ENCODE peak calls at places on chromosomes 6 and 20, in nine cellular contexts. Q is body of pancreas, Y is K562, T is IMR-90, S is transverse colon, W is tibial nerve, I is HCT116, N is ovary, O is heart left ventricle. F is an unnamed sample. For H3K9me3 and H3K36me3, the result is how much of the 10 kb centered on the place peaks cover.

GRCh38 chr20:64129146-64129782 is 21.9 kb upstream of the NPBWR2 start:
- DNase-seq in Q (no peak), Y (no peak), T (no peak), S (no peak), W (no peak), I (no peak), N (no peak), O (no peak), F (peak)

GRCh38 chr20:20547221-20547875 is 165.1 kb downstream of the RALGAPA2 start:
- DNase-seq in Q (no peak), Y (no peak), T (peak), S (no peak), W (no peak), I (no peak), N (no peak), O (no peak), F (no peak)

GRCh38 chr6:110113989-110114388 is 65.5 kb downstream of the WASF1 start:
- DNase-seq in Q (no peak), Y (no peak), T (no peak), S (no peak), W (no peak), I (no peak), N (no peak), O (no peak), F (no peak)

GRCh38 chr20:25580711-25581110 is 4.6 kb downstream of the NINL start:
- DNase-seq in Q (no peak), Y (no peak), T (peak), S (no peak), W (no peak), I (no peak), N (no peak), O (no peak), F (peak)

GRCh38 chr6:137819740-137820139 is 47.3 kb upstream of the TNFAIP3 start:
- DNase-seq in Q (no peak), Y (no peak), T (no peak), S (no peak), W (no peak), I (no peak), N (no peak), O (no peak), F (no peak)

GRCh38 chr6:77089776-77090175 is 373.5 kb downstream of the HTR1B start:
- DNase-seq in Q (no peak), Y (no peak), T (peak), S (no peak), W (no peak), I (no peak), N (no peak), O (no peak), F (no peak)

GRCh38 chr6:90611996-90612690 is 25.3 kb upstream of the MAP3K7 start:
- DNase-seq in Q (no peak), Y (no peak), T (no peak), S (no peak), W (no peak), I (no peak), N (peak), O (no peak), F (no peak)

GRCh38 chr6:2940851-2941250 is 30.5 kb downstream of the SERPINB6 start:
- DNase-seq in Q (no peak), Y (no peak), T (no peak), S (no peak), W (no peak), I (no peak), N (no peak), O (no peak), F (no peak)

GRCh38 chr20:4472906-4473305 is 248.8 kb upstream of the PRND start:
- DNase-seq in Q (no peak), Y (no peak), T (no peak), S (no peak), W (no peak), I (no peak), N (no peak), O (no peak), F (no peak)

GRCh38 chr20:34473262-34473883 is 42.8 kb upstream of the DYNLRB1 start:
- DNase-seq in Q (no peak), Y (peak), T (peak), S (peak), W (no peak), I (peak), N (peak), O (peak), F (no peak)

GRCh38 chr6:53625315-53625714 is 40.2 kb downstream of the KLHL31 start:
- DNase-seq in Q (no peak), Y (no peak), T (no peak), S (no peak), W (no peak), I (no peak), N (no peak), O (no peak), F (no peak)

GRCh38 chr20:11195169-11195568 is 521.4 kb upstream of the JAG1 start:
- DNase-seq in Q (no peak), Y (no peak), T (no peak), S (peak), W (no peak), I (no peak), N (no peak), O (peak), F (no peak)

GRCh38 chr6:36906539-36906938 is 20.8 kb downstream of the C6orf89 start:
- DNase-seq in Q (peak), Y (no peak), T (no peak), S (peak), W (no peak), I (no peak), N (no peak), O (peak), F (no peak)

GRCh38 chr6:15358579-15359327 is 112.9 kb downstream of the JARID2 start:
- DNase-seq in Q (no peak), Y (no peak), T (peak), S (no peak), W (no peak), I (no peak), N (no peak), O (no peak), F (no peak)

GRCh38 chr6:36820700-36821580 is 18.3 kb downstream of the CPNE5 start:
- DNase-seq in Q (no peak), Y (peak), T (peak), S (no peak), W (no peak), I (no peak), N (no peak), O (no peak), F (no peak)

GRCh38 chr6:149750136-149750609 is 632 bp downstream of the PCMT1 start:
- DNase-seq in Q (no peak), Y (peak), T (peak), S (peak), W (no peak), I (peak), N (peak), O (peak), F (no peak)

GRCh38 chr20:13851279-13851678 is 66.5 kb downstream of the NDUFAF5 start:
- DNase-seq in Q (no peak), Y (no peak), T (no peak), S (no peak), W (no peak), I (no peak), N (no peak), O (no peak), F (no peak)

GRCh38 chr6:157530126-157530525 is 149.1 kb downstream of the ZDHHC14 start:
- DNase-seq in Q (no peak), Y (no peak), T (no peak), S (no peak), W (no peak), I (no peak), N (no peak), O (no peak), F (no peak)

GRCh38 chr6:15410752-15411151 is 164.9 kb downstream of the JARID2 start:
- DNase-seq in Q (no peak), Y (no peak), T (no peak), S (no peak), W (no peak), I (no peak), N (no peak), O (no peak), F (no peak)

GRCh38 chr6:88548891-88549505 is 382.9 kb upstream of the CNR1 start:
- DNase-seq in Q (no peak), Y (no peak), T (no peak), S (no peak), W (no peak), I (no peak), N (no peak), O (no peak), F (no peak)

GRCh38 chr20:62064788-62065668 is 653 bp downstream of the TAF4 start:
- DNase-seq in Q (peak), Y (peak), T (no peak), S (peak), W (no peak), I (no peak), N (peak), O (no peak), F (peak)

GRCh38 chr20:47196091-47197081 is 160.1 kb downstream of the ZMYND8 start:
- DNase-seq in Q (peak), Y (peak), T (peak), S (peak), W (peak), I (peak), N (peak), O (peak), F (peak)

GRCh38 chr6:151160869-151161268 is 78.9 kb upstream of the AKAP12 start:
- DNase-seq in Q (peak), Y (no peak), T (no peak), S (no peak), W (peak), I (no peak), N (no peak), O (no peak), F (no peak)

GRCh38 chr6:155444120-155444917 is 11.3 kb downstream of the NOX3 start:
- DNase-seq in Q (no peak), Y (no peak), T (peak), S (no peak), W (no peak), I (peak), N (no peak), O (no peak), F (no peak)

GRCh38 chr6:25801423-25801822 is 30.4 kb downstream of the SLC17A1 start:
- DNase-seq in Q (no peak), Y (no peak), T (no peak), S (no peak), W (no peak), I (no peak), N (no peak), O (no peak), F (no peak)

GRCh38 chr6:52365871-52366540 is 4.1 kb downstream of the PAQR8 start:
- DNase-seq in Q (no peak), Y (no peak), T (peak), S (no peak), W (no peak), I (no peak), N (no peak), O (no peak), F (no peak)

GRCh38 chr6:55174211-55175013 is at the start of gene HCRTR2:
- DNase-seq in Q (no peak), Y (no peak), T (peak), S (no peak), W (no peak), I (no peak), N (no peak), O (no peak), F (peak)

GRCh38 chr6:21327326-21328140 is 266.0 kb upstream of the SOX4 start:
- DNase-seq in Q (no peak), Y (no peak), T (no peak), S (no peak), W (no peak), I (no peak), N (no peak), O (no peak), F (no peak)

GRCh38 chr20:24952376-24953203 is 3.5 kb downstream of the CST7 start:
- DNase-seq in Q (peak), Y (no peak), T (no peak), S (no peak), W (no peak), I (no peak), N (no peak), O (no peak), F (peak)

GRCh38 chr6:129748212-129748900 is 38.4 kb upstream of the ARHGAP18 start:
- DNase-seq in Q (no peak), Y (peak), T (peak), S (peak), W (no peak), I (peak), N (peak), O (peak), F (peak)

GRCh38 chr6:9458424-9458823 is 956.5 kb downstream of the TFAP2A start:
- DNase-seq in Q (no peak), Y (no peak), T (no peak), S (no peak), W (no peak), I (no peak), N (no peak), O (no peak), F (no peak)

DNA sequence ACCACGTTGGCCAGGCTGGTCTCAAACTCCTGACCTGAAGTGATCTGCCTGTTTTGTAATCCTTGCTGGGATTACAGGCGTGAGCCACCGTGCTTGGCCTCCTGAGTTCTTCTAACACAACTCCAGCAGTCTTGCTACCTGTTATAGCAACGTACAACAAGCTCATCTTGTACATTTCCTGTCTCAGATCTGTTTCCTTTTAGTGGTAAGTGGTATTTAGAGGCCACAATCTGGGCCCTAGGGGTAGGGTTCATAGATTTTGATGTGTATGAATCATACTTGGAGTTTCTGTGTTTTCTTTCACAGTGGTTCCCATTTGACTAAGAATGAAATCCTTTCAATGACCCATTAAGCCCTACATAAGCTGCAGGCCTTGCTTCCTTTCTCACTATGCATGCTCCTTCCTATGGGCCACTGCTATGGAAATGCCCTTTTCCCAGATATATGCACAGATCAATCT is 27.1 kb upstream of the SYNCRIP start:
- DNase-seq in Q (no peak), Y (no peak), T (peak), S (no peak), W (no peak), I (no peak), N (no peak), O (no peak), F (no peak)
- TF ChIP-seq POLR2A in Q (no peak), Y (no peak), T (no peak), S (no peak), W (no peak), I (no peak), N (no peak), O (no peak), F (no peak)

GRCh38 chr20:31274441-31274840 is 17.0 kb downstream of the DEFB115 start:
- DNase-seq in Q (no peak), Y (no peak), T (no peak), S (no peak), W (no peak), I (no peak), N (no peak), O (no peak), F (peak)
- H3K9me3 ChIP-seq in Q (under half), Y (under half), T (under half), S (under half), W (under half), I (under half), N (under half), O (under half), F (half or more)

GRCh38 chr20:49160057-49160929 is 27.8 kb downstream of the STAU1 start:
- DNase-seq in Q (no peak), Y (no peak), T (no peak), S (no peak), W (no peak), I (no peak), N (no peak), O (no peak), F (no peak)
- H3K36me3 ChIP-seq in Q (under half), Y (half or more), T (under half), S (under half), W (under half), I (under half), N (under half), O (under half), F (under half)

GRCh38 chr6:7106752-7107577 is 796 bp upstream of the RREB1 start:
- DNase-seq in Q (peak), Y (peak), T (peak), S (peak), W (peak), I (no peak), N (peak), O (peak), F (peak)

GRCh38 chr6:7108964-7109836 is 1.4 kb downstream of the RREB1 start:
- DNase-seq in Q (peak), Y (peak), T (peak), S (peak), W (peak), I (no peak), N (peak), O (peak), F (peak)

GRCh38 chr6:7107578-7108195 is at the start of gene RREB1:
- DNase-seq in Q (peak), Y (peak), T (peak), S (peak), W (peak), I (peak), N (peak), O (peak), F (peak)

GRCh38 chr6:7110092-7110792 is 2.5 kb downstream of the RREB1 start:
- DNase-seq in Q (no peak), Y (no peak), T (no peak), S (no peak), W (no peak), I (no peak), N (no peak), O (no peak), F (no peak)

DNA sequence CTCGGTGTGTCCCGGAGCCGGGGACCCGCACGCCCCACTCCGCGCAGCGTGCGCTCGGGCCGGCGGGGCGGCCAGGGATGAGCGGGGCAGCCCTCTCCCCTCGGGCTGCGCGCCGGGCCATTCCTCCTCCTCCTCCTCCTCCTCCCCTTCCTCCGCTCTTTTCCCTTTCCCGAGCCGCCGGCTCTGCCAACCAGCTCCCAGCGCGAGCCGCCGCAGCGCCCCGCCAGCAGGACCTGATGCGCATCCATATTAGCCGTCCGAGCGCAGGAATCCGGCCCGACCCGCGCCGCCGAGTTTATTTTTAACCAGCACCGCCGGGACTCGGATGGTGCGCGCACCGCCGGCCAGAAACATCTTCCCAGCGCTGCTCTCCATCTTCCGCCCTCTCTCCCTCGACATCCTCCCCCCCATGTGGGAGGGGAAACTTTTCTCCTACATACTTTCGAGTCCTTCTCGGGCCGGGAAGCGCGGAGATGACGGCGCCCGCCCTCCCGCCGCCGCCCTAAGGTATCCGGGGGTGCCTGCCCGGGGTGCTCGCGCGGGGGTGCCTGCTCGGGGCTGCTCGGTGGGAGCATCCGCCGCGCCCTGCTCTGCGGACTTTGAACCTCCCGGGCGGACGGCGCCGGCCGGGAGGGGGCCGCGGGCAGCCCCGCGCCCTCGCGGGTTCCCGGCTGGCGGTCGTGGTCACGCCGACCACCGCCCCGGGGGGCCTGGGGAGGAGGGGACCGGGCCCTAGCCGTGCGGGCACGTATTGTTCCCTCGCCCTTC is 619 bp downstream of the RREB1 start:
- DNase-seq in Q (peak), Y (peak), T (peak), S (peak), W (no peak), I (no peak), N (peak), O (peak), F (peak)
- TF ChIP-seq POLR2A in Q (peak), Y (no peak), T (no peak), S (peak), W (no peak), I (no peak), N (no peak), O (no peak), F (no peak)

GRCh38 chr20:31390490-31390889 is at the start of gene DEFB119:
- DNase-seq in Q (no peak), Y (no peak), T (no peak), S (no peak), W (no peak), I (no peak), N (no peak), O (no peak), F (no peak)

GRCh38 chr20:31392836-31393235 is 2.4 kb upstream of the DEFB119 start:
- DNase-seq in Q (no peak), Y (peak), T (no peak), S (no peak), W (no peak), I (no peak), N (no peak), O (no peak), F (no peak)

DNA sequence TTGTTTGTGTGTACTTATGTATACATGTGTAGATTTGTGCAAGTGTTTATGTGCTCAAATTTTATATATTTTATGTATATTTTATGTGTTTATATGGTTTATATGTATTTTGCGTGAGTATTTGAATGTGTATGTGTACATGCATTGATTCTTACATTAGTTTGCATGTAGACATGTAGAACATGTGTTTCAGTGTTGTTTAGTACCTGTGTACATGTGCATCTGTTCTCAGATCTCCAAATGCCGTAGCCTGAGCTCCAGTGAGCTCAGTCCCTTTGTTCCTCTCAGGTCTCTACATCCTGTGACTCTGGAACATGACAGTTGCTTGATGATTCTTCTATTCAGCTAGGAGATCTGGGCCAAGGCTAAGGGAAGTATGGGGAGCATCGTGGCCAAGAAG is 4.5 kb upstream of the DEFB119 start:
- DNase-seq in Q (no peak), Y (no peak), T (no peak), S (no peak), W (no peak), I (no peak), N (no peak), O (no peak), F (no peak)
- H3K9me3 ChIP-seq in Q (under half), Y (under half), T (under half), S (under half), W (under half), I (under half), N (under half), O (under half), F (under half)

GRCh38 chr20:41457173-41457857 is 90.7 kb upstream of the EMILIN3 start:
- DNase-seq in Q (no peak), Y (no peak), T (no peak), S (no peak), W (no peak), I (no peak), N (no peak), O (no peak), F (no peak)
- H3K36me3 ChIP-seq in Q (under half), Y (half or more), T (under half), S (under half), W (under half), I (under half), N (under half), O (half or more), F (under half)

DNA sequence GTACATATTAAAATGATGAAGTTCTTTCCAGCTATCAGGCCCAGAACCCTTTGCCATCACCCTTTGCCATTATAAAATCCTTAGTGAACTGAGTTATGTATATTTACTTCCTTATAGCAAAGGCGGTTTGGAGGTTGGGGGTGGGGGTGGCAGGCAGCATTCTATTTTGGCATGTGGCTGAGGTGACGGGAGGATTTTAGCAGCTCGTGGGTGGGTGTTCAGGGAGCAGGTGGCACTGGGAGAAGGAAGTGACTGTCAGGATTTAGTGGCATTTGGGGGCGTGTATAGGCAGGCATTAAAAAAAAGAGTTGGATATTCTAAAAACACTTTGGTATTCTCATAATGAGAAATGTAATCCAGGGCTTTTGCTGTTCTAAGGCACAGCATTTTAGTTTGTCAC is 150.7 kb downstream of the RIMS1 start:
- DNase-seq in Q (no peak), Y (no peak), T (no peak), S (no peak), W (no peak), I (no peak), N (no peak), O (no peak), F (no peak)
- TF ChIP-seq POLR2A in Q (no peak), Y (no peak), T (no peak), S (no peak), W (no peak), I (no peak), N (no peak), O (no peak), F (no peak)

GRCh38 chr6:23339268-23339667 is 769.9 kb downstream of the HDGFL1 start:
- DNase-seq in Q (no peak), Y (no peak), T (no peak), S (no peak), W (no peak), I (no peak), N (no peak), O (no peak), F (no peak)
- H3K9me3 ChIP-seq in Q (under half), Y (under half), T (under half), S (under half), W (under half), I (under half), N (under half), O (under half), F (under half)